ENCODE peak calls at places on chromosome 11, in five cellular contexts. F, O, A, G and K are unnamed samples.

GRCh38 chr11:9660886-9661285 is 3.0 kb upstream of the SWAP70 start:
- DNase-seq in G (no peak), A (no peak), F (no peak), O (no peak), K (no peak)

GRCh38 chr11:63444181-63444580 is 46.8 kb downstream of the PLAAT5 start:
- DNase-seq in F (no peak), A (no peak), O (no peak), G (no peak), K (no peak)

GRCh38 chr11:24754406-24754805 is 257.6 kb downstream of the LUZP2 start:
- DNase-seq in O (no peak), A (no peak), G (no peak), F (no peak), K (no peak)

GRCh38 chr11:72637926-72638325 is 36.3 kb downstream of the PDE2A start:
- DNase-seq in F (no peak), A (no peak), G (no peak), O (no peak), K (no peak)

GRCh38 chr11:92453055-92453454 is 228.4 kb downstream of the FAT3 start:
- DNase-seq in G (no peak), F (no peak), A (peak), O (peak), K (no peak)

GRCh38 chr11:123568367-123568870 is 86.0 kb downstream of the SCN3B start:
- DNase-seq in O (no peak), A (no peak), F (no peak), G (no peak), K (no peak)

GRCh38 chr11:12134239-12134590 is 23.8 kb downstream of the MICAL2 start:
- DNase-seq in A (no peak), O (no peak), F (no peak), G (no peak), K (no peak)

GRCh38 chr11:115817844-115818565 is 313.8 kb upstream of the CADM1 start:
- DNase-seq in A (no peak), F (no peak), O (no peak), G (no peak), K (no peak)

GRCh38 chr11:72584933-72585597 is 89.2 kb downstream of the PDE2A start:
- DNase-seq in O (no peak), A (no peak), G (no peak), F (no peak), K (no peak)

GRCh38 chr11:120198787-120199469 is 11.9 kb upstream of the OAF start:
- DNase-seq in O (no peak), F (no peak), A (no peak), G (no peak), K (no peak)

GRCh38 chr11:14764213-14764898 is 120.8 kb downstream of the PDE3B start:
- DNase-seq in O (no peak), G (no peak), A (no peak), F (no peak), K (no peak)

GRCh38 chr11:19988598-19988997 is 171.7 kb downstream of the DBX1 start:
- DNase-seq in G (no peak), O (peak), A (no peak), F (no peak), K (no peak)

GRCh38 chr11:134048028-134048427 is 20.8 kb upstream of the JAM3 start:
- DNase-seq in O (no peak), A (no peak), G (no peak), F (no peak), K (no peak)

GRCh38 chr11:2670541-2671100 is 29.2 kb downstream of the KCNQ1OT1 start:
- DNase-seq in G (no peak), A (no peak), F (no peak), O (no peak), K (no peak)

GRCh38 chr11:80103149-80103859 is 662.5 kb upstream of the TENM4 start:
- DNase-seq in F (no peak), G (no peak), O (peak), A (peak), K (no peak)

GRCh38 chr11:69286358-69287327 is 7.3 kb upstream of the MYEOV start:
- DNase-seq in A (no peak), G (no peak), F (no peak), O (no peak), K (no peak)

GRCh38 chr11:93477684-93478234 is 65.4 kb downstream of the SMCO4 start:
- DNase-seq in A (no peak), O (no peak), F (no peak), G (no peak), K (no peak)